ENCODE peak calls at places on chromosomes 4 and X, in four cellular contexts. G, P, K and T are unnamed samples.
A peak's percentile ranks its signal among the peaks of the same experiment; 100 is the strongest.

GRCh38 chrX:7690842-7691241 is 152.1 kb upstream of the VCX start:
- DNase-seq in G (no peak), K (no peak), P (no peak), T (peak; percentile 30)

GRCh38 chrX:16785247-16786138 is 773 bp upstream of the TXLNG start:
- DNase-seq in K (no peak), P (no peak), G (peak; percentile 27), T (no peak)

GRCh38 chr4:155497306-155497705 is 120.5 kb upstream of the MAP9 start:
- DNase-seq in P (no peak), G (no peak), K (no peak), T (no peak)

GRCh38 chrX:110316351-110317078 is 1.4 kb downstream of the AMMECR1 start:
- DNase-seq in P (no peak), K (no peak), G (peak; percentile 15), T (no peak)

GRCh38 chr4:7417639-7418038 is 17.1 kb downstream of the PSAPL1 start:
- DNase-seq in P (no peak), K (peak; percentile 28), G (peak; percentile 4), T (no peak)

GRCh38 chrX:47228550-47229270 is 4.1 kb upstream of the USP11 start:
- DNase-seq in G (no peak), P (no peak), K (no peak), T (no peak)

GRCh38 chr4:112633477-112634235 is 3.1 kb downstream of the ZGRF1 start:
- DNase-seq in P (peak; percentile 15), K (no peak), G (peak; percentile 40), T (no peak)

GRCh38 chr4:176014583-176015108 is 51.0 kb upstream of the WDR17 start:
- DNase-seq in K (no peak), P (no peak), G (no peak), T (no peak)

GRCh38 chr4:170497729-170498128 is 408.0 kb upstream of the AADAT start:
- DNase-seq in P (no peak), K (no peak), G (no peak), T (no peak)

GRCh38 chr4:53656421-53656981 is 65.2 kb upstream of the LNX1 start:
- DNase-seq in P (no peak), K (no peak), G (no peak), T (no peak)

DNA sequence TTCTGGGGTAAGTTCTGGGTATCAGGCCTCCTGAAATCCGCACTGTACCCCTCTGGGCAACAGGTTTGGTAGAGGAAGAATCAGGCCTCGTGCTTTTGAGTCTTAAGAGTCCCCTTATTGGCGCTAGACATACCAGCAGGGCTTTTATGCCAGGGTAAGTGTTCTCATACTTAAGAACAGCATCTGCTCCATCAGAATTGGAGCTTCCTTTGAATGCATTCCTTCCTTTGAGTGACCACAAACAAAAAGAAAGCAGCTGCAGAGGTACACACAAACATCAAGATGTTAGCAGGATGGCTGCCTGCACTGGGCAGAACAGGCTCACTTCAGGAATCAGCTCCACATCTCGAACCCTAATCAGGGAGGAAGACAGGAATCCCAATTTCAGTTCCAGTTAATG is 156.8 kb downstream of the MGST2 start:
- DNase-seq in P (no peak), K (no peak), G (no peak), T (no peak)
- TF ChIP-seq TEAD4 in P (no peak), K (no peak), G (no peak), T (no peak)

GRCh38 chr4:17468638-17469221 is 43.2 kb downstream of the QDPR start:
- DNase-seq in G (peak; percentile 33), P (peak; percentile 34), K (no peak), T (peak; percentile 21)
- TF ChIP-seq TEAD4 in G (no peak), P (no peak), K (no peak), T (no peak)

GRCh38 chr4:3861720-3862639 is 95.8 kb downstream of the ADRA2C start:
- DNase-seq in K (no peak), G (no peak), P (no peak), T (peak; percentile 11)

GRCh38 chr4:3862640-3863420 is 96.6 kb downstream of the ADRA2C start:
- DNase-seq in K (peak; percentile 87), G (no peak), P (peak; percentile 47), T (peak; percentile 90)

GRCh38 chr4:3860061-3860912 is 94.1 kb downstream of the ADRA2C start:
- DNase-seq in K (no peak), P (no peak), G (no peak), T (no peak)

GRCh38 chr4:3859571-3859970 is 93.4 kb downstream of the ADRA2C start:
- DNase-seq in G (no peak), K (no peak), P (no peak), T (no peak)

DNA sequence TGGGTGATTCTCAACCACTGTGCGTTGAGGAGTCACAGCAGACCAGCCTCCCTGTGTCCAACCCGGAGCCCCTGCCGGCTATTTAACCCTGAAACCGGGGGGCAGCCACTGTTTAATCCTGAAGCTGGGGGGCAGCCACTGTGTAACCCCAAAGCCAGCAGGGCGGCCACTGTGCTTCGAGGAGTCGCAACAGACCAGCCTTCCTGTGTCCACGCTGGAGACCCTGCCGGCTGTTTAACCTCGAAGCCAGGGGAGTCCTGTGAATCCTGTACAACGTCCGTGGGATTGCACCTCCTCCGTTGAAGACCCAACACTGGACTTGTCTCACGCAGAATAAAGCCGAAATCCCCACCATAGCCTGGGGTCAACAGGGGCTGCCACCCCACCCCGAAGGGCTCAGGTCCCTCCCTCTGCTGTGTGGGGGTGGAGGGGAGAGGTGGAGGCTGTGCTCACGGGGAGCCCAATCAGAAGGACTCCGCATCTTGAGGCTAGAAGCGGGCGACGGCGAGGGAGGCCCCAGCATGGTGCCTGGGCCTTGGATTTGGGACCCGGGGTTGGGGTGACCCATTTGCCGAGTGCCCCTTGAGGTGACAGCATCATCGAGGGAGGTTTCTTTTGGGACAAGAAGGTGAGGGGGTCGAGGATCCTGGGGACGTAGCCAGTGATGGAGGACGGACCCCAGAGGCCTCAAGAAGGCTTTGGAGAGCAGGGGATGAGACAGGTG is 94.9 kb downstream of the ADRA2C start:
- DNase-seq in G (no peak), P (no peak), K (no peak), T (no peak)
- TF ChIP-seq TEAD4 in G (no peak), P (no peak), K (no peak), T (no peak)

GRCh38 chr4:67292649-67293048 is 252.7 kb downstream of the CENPC start:
- DNase-seq in K (no peak), P (no peak), G (no peak), T (no peak)
- TF ChIP-seq TEAD4 in K (no peak), P (no peak), G (no peak), T (no peak)

DNA sequence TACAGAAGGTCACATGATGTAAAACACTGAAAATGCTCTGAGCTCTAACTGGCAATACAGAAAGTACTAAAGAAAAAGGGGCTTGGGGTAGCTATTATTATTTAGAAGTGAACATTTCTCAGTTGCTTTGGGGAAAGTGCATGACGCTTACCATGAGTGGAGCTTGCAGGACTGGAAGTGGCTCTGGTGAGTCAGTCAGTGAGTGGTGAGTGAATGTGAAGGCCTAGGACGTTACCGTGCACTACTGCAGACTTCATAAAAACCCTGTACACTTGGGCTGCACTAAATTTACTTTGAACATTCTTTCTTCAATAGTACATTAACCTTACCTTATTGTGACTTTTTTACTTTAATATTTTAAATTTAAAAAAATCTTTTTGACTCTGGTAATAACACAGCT is 89.3 kb upstream of the ENPP6 start:
- DNase-seq in G (no peak), K (no peak), P (no peak), T (no peak)
- TF ChIP-seq TEAD4 in G (no peak), K (no peak), P (no peak), T (no peak)

DNA sequence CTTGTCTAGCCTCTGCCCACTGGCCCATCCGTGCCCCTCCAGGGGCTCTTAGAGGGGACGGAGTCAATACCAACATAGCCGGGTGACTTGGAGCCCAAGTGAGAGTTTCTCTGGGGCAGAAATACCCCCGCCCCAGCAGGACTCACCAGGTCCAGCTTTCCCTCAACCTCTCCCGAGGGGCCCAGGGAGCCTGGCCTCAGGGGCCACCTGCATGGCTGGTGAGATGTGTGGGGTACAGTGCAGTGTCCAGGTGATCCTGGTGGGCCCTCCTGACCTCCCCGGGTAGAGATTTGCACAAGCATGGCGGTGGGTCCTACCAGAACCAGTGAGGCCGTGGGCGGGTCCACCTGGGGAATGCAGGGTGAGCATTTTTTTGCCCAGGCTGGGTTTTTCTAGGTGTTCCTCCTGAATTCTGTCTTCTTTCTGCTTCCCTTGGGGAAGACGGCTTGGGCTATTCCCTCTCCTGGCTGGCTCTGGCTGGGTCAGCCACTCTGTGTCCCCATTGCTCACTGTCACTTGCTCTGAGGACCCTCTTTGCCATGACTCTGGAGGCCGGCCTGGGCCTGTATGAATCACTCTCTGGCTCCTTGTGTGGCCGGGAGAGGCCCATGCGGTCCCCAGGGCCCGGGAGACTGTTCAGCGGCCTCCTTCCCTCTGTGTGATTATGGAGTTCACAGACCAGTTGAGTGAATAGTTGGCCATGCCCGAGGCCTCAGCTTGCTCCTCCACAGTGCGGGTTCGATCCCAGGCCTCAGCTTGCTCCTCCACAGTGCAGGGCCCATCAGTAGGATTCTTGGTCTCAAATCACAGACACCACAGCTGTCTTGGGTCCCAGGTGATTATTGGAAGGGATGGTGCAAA is 71.0 kb upstream of the NKX1-1 start:
- DNase-seq in K (no peak), P (no peak), G (peak; percentile 3), T (peak; percentile 8)
- TF ChIP-seq TEAD4 in K (no peak), P (no peak), G (no peak), T (no peak)

GRCh38 chr4:1494416-1495315 is 88.4 kb upstream of the NKX1-1 start:
- DNase-seq in K (no peak), G (peak; percentile 11), P (no peak), T (peak; percentile 8)
- TF ChIP-seq TEAD4 in K (no peak), G (no peak), P (no peak), T (no peak)

GRCh38 chr4:16820304-16820703 is 78.1 kb downstream of the LDB2 start:
- DNase-seq in K (no peak), P (no peak), G (no peak), T (no peak)
- TF ChIP-seq TEAD4 in K (no peak), P (no peak), G (no peak), T (no peak)

GRCh38 chrX:121114691-121115090 is 67.3 kb downstream of the GLUD2 start:
- DNase-seq in P (no peak), G (no peak), K (no peak), T (no peak)
- TF ChIP-seq TEAD4 in P (no peak), G (no peak), K (no peak), T (no peak)

DNA sequence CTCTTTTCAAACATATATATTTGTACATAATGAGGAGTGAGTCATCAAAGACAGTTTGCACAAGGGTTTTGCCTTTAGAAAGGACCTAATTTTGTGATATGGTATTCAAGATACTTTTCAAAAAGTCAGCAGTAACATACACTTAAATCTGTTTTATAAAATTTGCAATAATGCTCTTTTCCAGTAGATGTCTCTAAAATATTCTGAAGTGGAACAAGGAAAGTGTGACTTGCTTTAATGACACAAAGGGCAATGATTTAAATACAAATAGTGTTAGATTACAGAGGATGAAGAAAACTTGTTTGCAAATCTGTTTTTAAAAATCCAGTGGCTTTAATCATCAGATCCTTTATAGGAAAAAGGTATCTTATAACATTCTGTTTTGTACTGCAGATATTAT is 20.0 kb downstream of the MMRN1 start:
- DNase-seq in P (no peak), K (no peak), G (no peak), T (no peak)
- TF ChIP-seq TEAD4 in P (no peak), K (no peak), G (no peak), T (no peak)